ENCODE peak calls at places on chromosomes 13 and 19, in seven cellular contexts. K, L, C, P, S, O and Z are unnamed samples.

GRCh38 chr19:4428326-4428975 is 26.0 kb downstream of the CHAF1A start:
- DNase-seq in P (no peak), C (no peak), K (no peak), S (no peak), O (no peak), L (no peak), Z (no peak)

GRCh38 chr13:50386527-50387123 is 371.4 kb downstream of the KCNRG start:
- DNase-seq in K (peak; percentile 57), P (no peak), L (no peak), O (peak; percentile 82), C (no peak), S (peak; percentile 61), Z (peak; percentile 34)

GRCh38 chr13:24252136-24252535 is 57.2 kb upstream of the C1QTNF9 start:
- DNase-seq in P (no peak), O (no peak), S (no peak), C (no peak), L (no peak), K (no peak), Z (no peak)

GRCh38 chr13:48776396-48776795 is 122.7 kb downstream of the CYSLTR2 start:
- DNase-seq in K (no peak), S (no peak), C (no peak), L (no peak), O (peak; percentile 52), P (no peak), Z (no peak)

GRCh38 chr19:10686661-10687517 is 14.3 kb upstream of the QTRT1 start:
- DNase-seq in O (peak; percentile 28), L (no peak), C (peak; percentile 54), K (no peak), P (no peak), S (no peak), Z (peak; percentile 18)

GRCh38 chr19:37763488-37763887 is 15.9 kb downstream of the ZNF573 start:
- DNase-seq in P (no peak), S (no peak), K (no peak), L (no peak), C (no peak), O (peak; percentile 33), Z (no peak)

GRCh38 chr19:35346193-35347052 is 1.3 kb upstream of the FFAR1 start:
- DNase-seq in S (no peak), P (peak; percentile 42), C (no peak), L (no peak), O (no peak), K (peak; percentile 46), Z (no peak)

GRCh38 chr19:1062387-1063029 is 4.5 kb upstream of the ARHGAP45 start:
- DNase-seq in P (peak; percentile 22), S (no peak), K (no peak), O (no peak), L (no peak), C (no peak), Z (no peak)

GRCh38 chr13:106212436-106213010 is 322.9 kb downstream of the EFNB2 start:
- DNase-seq in L (no peak), C (no peak), O (no peak), P (no peak), K (no peak), S (no peak), Z (no peak)

GRCh38 chr19:8004723-8005513 is 523 bp downstream of the ELAVL1 start:
- DNase-seq in C (no peak), O (peak; percentile 21), L (peak; percentile 17), P (no peak), K (no peak), S (peak; percentile 53), Z (peak; percentile 30)

GRCh38 chr19:45884682-45885555 is 1.0 kb downstream of the IRF2BP1 start:
- DNase-seq in O (no peak), K (peak; percentile 63), S (peak; percentile 19), L (peak; percentile 29), P (no peak), C (no peak), Z (no peak)

GRCh38 chr13:35923347-35923746 is 207.8 kb downstream of the DCLK1 start:
- DNase-seq in S (no peak), C (peak; percentile 57), K (no peak), L (no peak), O (peak; percentile 68), P (no peak), Z (peak; percentile 95)

GRCh38 chr19:42281175-42282035 is 12.4 kb downstream of the CIC start:
- DNase-seq in P (peak; percentile 62), S (peak; percentile 30), K (peak; percentile 55), L (peak; percentile 66), C (peak; percentile 76), O (peak; percentile 41), Z (peak; percentile 77)

GRCh38 chr13:80447747-80448146 is 106.8 kb upstream of the SPRY2 start:
- DNase-seq in O (no peak), P (no peak), K (no peak), L (no peak), C (no peak), S (no peak), Z (no peak)

GRCh38 chr19:15091918-15092753 is 10.1 kb downstream of the OR1I1 start:
- DNase-seq in L (no peak), S (peak; percentile 73), P (peak; percentile 48), K (no peak), C (peak; percentile 43), O (peak; percentile 71), Z (peak; percentile 81)

GRCh38 chr19:42200116-42200740 is 17.2 kb downstream of the DEDD2 start:
- DNase-seq in O (no peak), C (no peak), S (no peak), K (no peak), P (no peak), L (no peak), Z (no peak)

GRCh38 chr13:23626730-23627129 is 56.5 kb downstream of the TNFRSF19 start:
- DNase-seq in K (no peak), P (no peak), O (no peak), S (no peak), L (no peak), C (no peak), Z (no peak)

GRCh38 chr19:57443121-57443696 is 8.1 kb downstream of the ZNF749 start:
- DNase-seq in S (no peak), L (no peak), O (no peak), P (no peak), C (no peak), K (no peak), Z (no peak)

GRCh38 chr13:33303885-33304284 is 18.3 kb upstream of the STARD13 start:
- DNase-seq in S (no peak), C (no peak), P (no peak), O (peak; percentile 77), K (no peak), L (no peak), Z (no peak)

GRCh38 chr19:16207490-16208025 is 9.8 kb downstream of the AP1M1 start:
- DNase-seq in K (peak; percentile 38), C (no peak), O (no peak), L (no peak), S (no peak), P (no peak), Z (no peak)

GRCh38 chr19:58476498-58477015 is 405 bp downstream of the ZNF446 start:
- DNase-seq in S (peak; percentile 28), K (no peak), L (no peak), P (no peak), C (peak; percentile 82), O (no peak), Z (peak; percentile 22)

GRCh38 chr19:3852614-3853254 is 16.1 kb downstream of the ZFR2 start:
- DNase-seq in K (peak; percentile 55), L (no peak), P (peak; percentile 41), C (no peak), O (peak; percentile 60), S (no peak), Z (peak; percentile 35)

GRCh38 chr13:23098508-23098907 is 82.3 kb upstream of the SGCG start:
- DNase-seq in C (no peak), P (no peak), L (no peak), O (no peak), S (no peak), K (no peak), Z (no peak)

GRCh38 chr13:44662515-44662914 is 86.4 kb upstream of the TSC22D1 start:
- DNase-seq in K (no peak), C (no peak), O (no peak), P (no peak), L (no peak), S (no peak), Z (no peak)
- H3K4me1 ChIP-seq in K (no peaks in the 10 kb centered on the region), C (no peaks in the 10 kb centered on the region), O (peaks cover 8% of the 10 kb centered on the region), P (no peaks in the 10 kb centered on the region), L (no peaks in the 10 kb centered on the region), S (no peaks in the 10 kb centered on the region), Z (no peaks in the 10 kb centered on the region)

GRCh38 chr13:113853518-113854237 is 10.2 kb downstream of the GAS6 start:
- DNase-seq in L (peak; percentile 10), K (no peak), S (no peak), P (peak; percentile 20), O (peak; percentile 44), C (peak; percentile 21), Z (no peak)
- H3K4me1 ChIP-seq in L (peaks cover 33% of the 10 kb centered on the region), K (peaks cover 2% of the 10 kb centered on the region), S (peaks cover 4% of the 10 kb centered on the region), P (peaks cover 59% of the 10 kb centered on the region), O (peaks cover 56% of the 10 kb centered on the region), C (peaks cover 20% of the 10 kb centered on the region), Z (no peaks in the 10 kb centered on the region)

GRCh38 chr13:110262494-110262893 is 44.5 kb downstream of the COL4A1 start:
- DNase-seq in S (no peak), C (no peak), K (no peak), O (no peak), P (no peak), L (no peak), Z (no peak)

GRCh38 chr13:110262944-110263343 is 44.0 kb downstream of the COL4A1 start:
- DNase-seq in P (no peak), K (no peak), S (no peak), O (no peak), L (no peak), C (no peak), Z (no peak)

GRCh38 chr13:110261166-110262081 is 45.5 kb downstream of the COL4A1 start:
- DNase-seq in K (no peak), S (no peak), P (no peak), L (no peak), O (no peak), C (no peak), Z (no peak)

GRCh38 chr13:110263906-110264305 is 43.1 kb downstream of the COL4A1 start:
- DNase-seq in C (no peak), P (peak; percentile 60), S (no peak), L (peak; percentile 70), K (no peak), O (no peak), Z (no peak)

DNA sequence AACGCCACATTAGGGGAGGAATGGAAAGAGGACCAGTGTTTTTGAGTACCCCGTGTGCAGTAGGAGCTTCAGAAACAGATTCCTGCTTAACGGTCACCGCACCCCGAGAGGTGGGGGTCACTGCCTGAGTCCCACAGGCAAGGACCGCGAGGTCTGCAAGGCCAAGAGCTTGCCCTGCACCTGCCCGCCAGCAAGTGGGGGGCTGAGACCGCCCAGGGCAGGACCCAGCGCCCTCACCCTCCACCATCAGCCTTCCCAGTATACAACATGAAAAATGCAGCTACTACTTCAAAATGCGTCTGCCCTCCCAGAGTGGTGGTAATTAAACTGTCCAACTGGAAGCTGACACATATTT is 44.9 kb downstream of the COL4A1 start:
- DNase-seq in C (no peak), K (no peak), O (no peak), L (no peak), S (no peak), P (no peak), Z (no peak)
- H3K4me1 ChIP-seq in C (peaks cover 12% of the 10 kb centered on the region), K (no peaks in the 10 kb centered on the region), O (peaks cover 44% of the 10 kb centered on the region), L (peaks cover 29% of the 10 kb centered on the region), S (no peaks in the 10 kb centered on the region), P (no peaks in the 10 kb centered on the region), Z (peaks cover 4% of the 10 kb centered on the region)

DNA sequence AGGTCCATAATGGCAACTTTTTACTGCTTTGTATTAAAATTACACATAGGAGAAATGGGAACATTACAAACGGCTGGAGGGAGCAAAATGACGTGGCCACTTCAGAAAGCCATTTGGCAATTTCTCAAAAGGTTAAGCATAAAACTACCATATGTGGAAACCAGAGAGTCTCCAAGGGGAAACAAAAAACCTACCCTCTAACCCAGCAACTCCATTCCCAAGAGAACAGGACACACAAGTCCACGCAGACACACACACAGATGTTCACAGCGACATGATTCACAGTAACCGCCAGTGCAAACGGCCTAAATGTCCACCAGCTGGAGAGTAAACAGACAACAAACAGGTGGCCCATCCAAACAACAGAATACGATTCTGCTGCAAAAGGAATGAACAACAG is 37.3 kb downstream of the STK24 start:
- DNase-seq in S (no peak), C (no peak), O (no peak), P (no peak), L (no peak), K (no peak), Z (no peak)
- H3K4me1 ChIP-seq in S (peaks cover 45% of the 10 kb centered on the region), C (no peaks in the 10 kb centered on the region), O (peaks cover 28% of the 10 kb centered on the region), P (peaks cover 35% of the 10 kb centered on the region), L (peaks cover 28% of the 10 kb centered on the region), K (peaks cover 2% of the 10 kb centered on the region), Z (peaks cover 25% of the 10 kb centered on the region)